ENCODE peak calls at places on chromosomes 16 and 17, in eight cellular contexts. One of them, this sample, is unnamed.

GRCh38 chr17:65163990-65164495 is 26.9 kb downstream of the RGS9 start:
- DNase-seq in stimulated activated CD4-positive, alpha-beta T cell treated with anti-CD3 and anti-CD28 coated beads, TNF-alpha, amount 100 ng/mL, for 48 hours: peak
- DNase-seq in GM12865: peak
- DNase-seq in CD8-positive, alpha-beta T cell: peak
- DNase-seq in EL: peak
- DNase-seq in iris pigment epithelial cell: peak
- DNase-seq in AG08395: peak
- DNase-seq in NCI-H748 treated with DMSO at 0.1 percent for 48 hours: no peak
- DNase-seq in this sample: peak

GRCh38 chr16:54077412-54077821 is 209.2 kb downstream of the IRX3 start:
- DNase-seq in stimulated activated CD4-positive, alpha-beta T cell treated with anti-CD3 and anti-CD28 coated beads, TNF-alpha, amount 100 ng/mL, for 48 hours: no peak
- DNase-seq in GM12865: no peak
- DNase-seq in CD8-positive, alpha-beta T cell: no peak
- DNase-seq in EL: peak
- DNase-seq in iris pigment epithelial cell: peak
- DNase-seq in AG08395: peak
- DNase-seq in NCI-H748 treated with DMSO at 0.1 percent for 48 hours: no peak
- DNase-seq in this sample: no peak

GRCh38 chr17:2366747-2367494 is 29.6 kb downstream of the SGSM2 start:
- DNase-seq in stimulated activated CD4-positive, alpha-beta T cell treated with anti-CD3 and anti-CD28 coated beads, TNF-alpha, amount 100 ng/mL, for 48 hours: no peak
- DNase-seq in GM12865: no peak
- DNase-seq in CD8-positive, alpha-beta T cell: no peak
- DNase-seq in EL: no peak
- DNase-seq in iris pigment epithelial cell: peak
- DNase-seq in AG08395: no peak
- DNase-seq in NCI-H748 treated with DMSO at 0.1 percent for 48 hours: no peak
- DNase-seq in this sample: no peak

GRCh38 chr17:77349976-77350830 is 209.4 kb downstream of the SEC14L1 start:
- DNase-seq in stimulated activated CD4-positive, alpha-beta T cell treated with anti-CD3 and anti-CD28 coated beads, TNF-alpha, amount 100 ng/mL, for 48 hours: no peak
- DNase-seq in GM12865: no peak
- DNase-seq in CD8-positive, alpha-beta T cell: no peak
- DNase-seq in EL: peak
- DNase-seq in iris pigment epithelial cell: peak
- DNase-seq in AG08395: peak
- DNase-seq in NCI-H748 treated with DMSO at 0.1 percent for 48 hours: no peak
- DNase-seq in this sample: no peak

GRCh38 chr16:75452464-75453190 is 11.9 kb downstream of the TMEM170A start:
- DNase-seq in stimulated activated CD4-positive, alpha-beta T cell treated with anti-CD3 and anti-CD28 coated beads, TNF-alpha, amount 100 ng/mL, for 48 hours: no peak
- DNase-seq in GM12865: no peak
- DNase-seq in CD8-positive, alpha-beta T cell: no peak
- DNase-seq in EL: no peak
- DNase-seq in iris pigment epithelial cell: no peak
- DNase-seq in AG08395: no peak
- DNase-seq in NCI-H748 treated with DMSO at 0.1 percent for 48 hours: no peak
- DNase-seq in this sample: no peak

GRCh38 chr16:79247386-79247785 is 353.2 kb downstream of the MAF start:
- DNase-seq in stimulated activated CD4-positive, alpha-beta T cell treated with anti-CD3 and anti-CD28 coated beads, TNF-alpha, amount 100 ng/mL, for 48 hours: no peak
- DNase-seq in GM12865: no peak
- DNase-seq in CD8-positive, alpha-beta T cell: no peak
- DNase-seq in EL: no peak
- DNase-seq in iris pigment epithelial cell: no peak
- DNase-seq in AG08395: no peak
- DNase-seq in NCI-H748 treated with DMSO at 0.1 percent for 48 hours: no peak
- DNase-seq in this sample: no peak

GRCh38 chr17:2977157-2977556 is 86.2 kb downstream of the OR1D5 start:
- DNase-seq in stimulated activated CD4-positive, alpha-beta T cell treated with anti-CD3 and anti-CD28 coated beads, TNF-alpha, amount 100 ng/mL, for 48 hours: no peak
- DNase-seq in GM12865: no peak
- DNase-seq in CD8-positive, alpha-beta T cell: no peak
- DNase-seq in EL: no peak
- DNase-seq in iris pigment epithelial cell: no peak
- DNase-seq in AG08395: no peak
- DNase-seq in NCI-H748 treated with DMSO at 0.1 percent for 48 hours: no peak
- DNase-seq in this sample: no peak

GRCh38 chr17:57508706-57509105 is 236.4 kb downstream of the CCDC182 start:
- DNase-seq in stimulated activated CD4-positive, alpha-beta T cell treated with anti-CD3 and anti-CD28 coated beads, TNF-alpha, amount 100 ng/mL, for 48 hours: no peak
- DNase-seq in GM12865: no peak
- DNase-seq in CD8-positive, alpha-beta T cell: no peak
- DNase-seq in EL: no peak
- DNase-seq in iris pigment epithelial cell: no peak
- DNase-seq in AG08395: no peak
- DNase-seq in NCI-H748 treated with DMSO at 0.1 percent for 48 hours: no peak
- DNase-seq in this sample: no peak

GRCh38 chr16:35296962-35297653 is 1837.7 kb downstream of the TP53TG3F start:
- DNase-seq in stimulated activated CD4-positive, alpha-beta T cell treated with anti-CD3 and anti-CD28 coated beads, TNF-alpha, amount 100 ng/mL, for 48 hours: no peak
- DNase-seq in GM12865: no peak
- DNase-seq in CD8-positive, alpha-beta T cell: no peak
- DNase-seq in EL: no peak
- DNase-seq in iris pigment epithelial cell: no peak
- DNase-seq in AG08395: no peak
- DNase-seq in NCI-H748 treated with DMSO at 0.1 percent for 48 hours: no peak
- DNase-seq in this sample: no peak

GRCh38 chr16:87160752-87161337 is 156.3 kb downstream of the C16orf95 start:
- DNase-seq in stimulated activated CD4-positive, alpha-beta T cell treated with anti-CD3 and anti-CD28 coated beads, TNF-alpha, amount 100 ng/mL, for 48 hours: no peak
- DNase-seq in GM12865: no peak
- DNase-seq in CD8-positive, alpha-beta T cell: no peak
- DNase-seq in EL: no peak
- DNase-seq in iris pigment epithelial cell: no peak
- DNase-seq in AG08395: no peak
- DNase-seq in NCI-H748 treated with DMSO at 0.1 percent for 48 hours: no peak
- DNase-seq in this sample: no peak

GRCh38 chr17:49564638-49565037 is 11.0 kb upstream of the NXPH3 start:
- DNase-seq in stimulated activated CD4-positive, alpha-beta T cell treated with anti-CD3 and anti-CD28 coated beads, TNF-alpha, amount 100 ng/mL, for 48 hours: no peak
- DNase-seq in GM12865: no peak
- DNase-seq in CD8-positive, alpha-beta T cell: no peak
- DNase-seq in EL: no peak
- DNase-seq in iris pigment epithelial cell: no peak
- DNase-seq in AG08395: no peak
- DNase-seq in NCI-H748 treated with DMSO at 0.1 percent for 48 hours: no peak
- DNase-seq in this sample: no peak

GRCh38 chr17:44170499-44171201 is at the start of gene ASB16:
- DNase-seq in stimulated activated CD4-positive, alpha-beta T cell treated with anti-CD3 and anti-CD28 coated beads, TNF-alpha, amount 100 ng/mL, for 48 hours: no peak
- DNase-seq in GM12865: no peak
- DNase-seq in CD8-positive, alpha-beta T cell: no peak
- DNase-seq in EL: no peak
- DNase-seq in iris pigment epithelial cell: peak
- DNase-seq in AG08395: peak
- DNase-seq in NCI-H748 treated with DMSO at 0.1 percent for 48 hours: no peak
- DNase-seq in this sample: no peak

GRCh38 chr17:60819447-60820130 is 141.9 kb downstream of the BCAS3 start:
- DNase-seq in stimulated activated CD4-positive, alpha-beta T cell treated with anti-CD3 and anti-CD28 coated beads, TNF-alpha, amount 100 ng/mL, for 48 hours: no peak
- DNase-seq in GM12865: no peak
- DNase-seq in CD8-positive, alpha-beta T cell: no peak
- DNase-seq in EL: no peak
- DNase-seq in iris pigment epithelial cell: no peak
- DNase-seq in AG08395: no peak
- DNase-seq in NCI-H748 treated with DMSO at 0.1 percent for 48 hours: no peak
- DNase-seq in this sample: no peak

GRCh38 chr16:81711609-81712329 is 67.3 kb upstream of the PLCG2 start:
- DNase-seq in stimulated activated CD4-positive, alpha-beta T cell treated with anti-CD3 and anti-CD28 coated beads, TNF-alpha, amount 100 ng/mL, for 48 hours: no peak
- DNase-seq in GM12865: no peak
- DNase-seq in CD8-positive, alpha-beta T cell: no peak
- DNase-seq in EL: peak
- DNase-seq in iris pigment epithelial cell: peak
- DNase-seq in AG08395: peak
- DNase-seq in NCI-H748 treated with DMSO at 0.1 percent for 48 hours: no peak
- DNase-seq in this sample: no peak

GRCh38 chr17:20989481-20989880 is 53.3 kb downstream of the USP22 start:
- DNase-seq in stimulated activated CD4-positive, alpha-beta T cell treated with anti-CD3 and anti-CD28 coated beads, TNF-alpha, amount 100 ng/mL, for 48 hours: no peak
- DNase-seq in GM12865: no peak
- DNase-seq in CD8-positive, alpha-beta T cell: no peak
- DNase-seq in EL: no peak
- DNase-seq in iris pigment epithelial cell: no peak
- DNase-seq in AG08395: no peak
- DNase-seq in NCI-H748 treated with DMSO at 0.1 percent for 48 hours: no peak
- DNase-seq in this sample: no peak

GRCh38 chr16:84660973-84661372 is 12.7 kb downstream of the KLHL36 start:
- DNase-seq in stimulated activated CD4-positive, alpha-beta T cell treated with anti-CD3 and anti-CD28 coated beads, TNF-alpha, amount 100 ng/mL, for 48 hours: no peak
- DNase-seq in GM12865: no peak
- DNase-seq in CD8-positive, alpha-beta T cell: no peak
- DNase-seq in EL: no peak
- DNase-seq in iris pigment epithelial cell: no peak
- DNase-seq in AG08395: peak
- DNase-seq in NCI-H748 treated with DMSO at 0.1 percent for 48 hours: no peak
- DNase-seq in this sample: no peak

GRCh38 chr16:30429678-30430427 is at the start of gene DCTPP1:
- DNase-seq in stimulated activated CD4-positive, alpha-beta T cell treated with anti-CD3 and anti-CD28 coated beads, TNF-alpha, amount 100 ng/mL, for 48 hours: peak
- DNase-seq in GM12865: peak
- DNase-seq in CD8-positive, alpha-beta T cell: peak
- DNase-seq in EL: peak
- DNase-seq in iris pigment epithelial cell: peak
- DNase-seq in AG08395: peak
- DNase-seq in NCI-H748 treated with DMSO at 0.1 percent for 48 hours: peak
- DNase-seq in this sample: peak

GRCh38 chr16:68311316-68311620 is 449 bp downstream of the PRMT7 start:
- DNase-seq in stimulated activated CD4-positive, alpha-beta T cell treated with anti-CD3 and anti-CD28 coated beads, TNF-alpha, amount 100 ng/mL, for 48 hours: no peak
- DNase-seq in GM12865: peak
- DNase-seq in CD8-positive, alpha-beta T cell: peak
- DNase-seq in EL: no peak
- DNase-seq in iris pigment epithelial cell: peak
- DNase-seq in AG08395: peak
- DNase-seq in NCI-H748 treated with DMSO at 0.1 percent for 48 hours: peak
- DNase-seq in this sample: no peak

GRCh38 chr17:47687748-47688147 is 6.2 kb upstream of the TBKBP1 start:
- DNase-seq in stimulated activated CD4-positive, alpha-beta T cell treated with anti-CD3 and anti-CD28 coated beads, TNF-alpha, amount 100 ng/mL, for 48 hours: no peak
- DNase-seq in GM12865: no peak
- DNase-seq in CD8-positive, alpha-beta T cell: no peak
- DNase-seq in EL: no peak
- DNase-seq in iris pigment epithelial cell: no peak
- DNase-seq in AG08395: no peak
- DNase-seq in NCI-H748 treated with DMSO at 0.1 percent for 48 hours: no peak
- DNase-seq in this sample: no peak

GRCh38 chr16:64317601-64318000 is 804.3 kb downstream of the CDH11 start:
- DNase-seq in stimulated activated CD4-positive, alpha-beta T cell treated with anti-CD3 and anti-CD28 coated beads, TNF-alpha, amount 100 ng/mL, for 48 hours: no peak
- DNase-seq in GM12865: no peak
- DNase-seq in CD8-positive, alpha-beta T cell: no peak
- DNase-seq in EL: no peak
- DNase-seq in iris pigment epithelial cell: no peak
- DNase-seq in AG08395: no peak
- DNase-seq in NCI-H748 treated with DMSO at 0.1 percent for 48 hours: no peak
- DNase-seq in this sample: no peak

GRCh38 chr17:47785538-47786123 is 36.0 kb downstream of the OSBPL7 start:
- DNase-seq in stimulated activated CD4-positive, alpha-beta T cell treated with anti-CD3 and anti-CD28 coated beads, TNF-alpha, amount 100 ng/mL, for 48 hours: no peak
- DNase-seq in GM12865: peak
- DNase-seq in CD8-positive, alpha-beta T cell: no peak
- DNase-seq in EL: peak
- DNase-seq in iris pigment epithelial cell: no peak
- DNase-seq in AG08395: peak
- DNase-seq in NCI-H748 treated with DMSO at 0.1 percent for 48 hours: no peak
- DNase-seq in this sample: peak

GRCh38 chr17:81020443-81020766 is 14.5 kb upstream of the BAIAP2 start:
- DNase-seq in stimulated activated CD4-positive, alpha-beta T cell treated with anti-CD3 and anti-CD28 coated beads, TNF-alpha, amount 100 ng/mL, for 48 hours: no peak
- DNase-seq in GM12865: no peak
- DNase-seq in CD8-positive, alpha-beta T cell: no peak
- DNase-seq in EL: no peak
- DNase-seq in iris pigment epithelial cell: no peak
- DNase-seq in AG08395: no peak
- DNase-seq in NCI-H748 treated with DMSO at 0.1 percent for 48 hours: no peak
- DNase-seq in this sample: no peak

GRCh38 chr16:24423332-24423731 is 116.0 kb upstream of the RBBP6 start:
- DNase-seq in stimulated activated CD4-positive, alpha-beta T cell treated with anti-CD3 and anti-CD28 coated beads, TNF-alpha, amount 100 ng/mL, for 48 hours: no peak
- DNase-seq in GM12865: no peak
- DNase-seq in CD8-positive, alpha-beta T cell: no peak
- DNase-seq in EL: no peak
- DNase-seq in iris pigment epithelial cell: no peak
- DNase-seq in AG08395: no peak
- DNase-seq in NCI-H748 treated with DMSO at 0.1 percent for 48 hours: no peak
- DNase-seq in this sample: no peak

GRCh38 chr17:8393470-8394231 is 4.0 kb downstream of the RNF222 start:
- DNase-seq in stimulated activated CD4-positive, alpha-beta T cell treated with anti-CD3 and anti-CD28 coated beads, TNF-alpha, amount 100 ng/mL, for 48 hours: no peak
- DNase-seq in GM12865: peak
- DNase-seq in CD8-positive, alpha-beta T cell: peak
- DNase-seq in EL: peak
- DNase-seq in iris pigment epithelial cell: no peak
- DNase-seq in AG08395: no peak
- DNase-seq in NCI-H748 treated with DMSO at 0.1 percent for 48 hours: no peak
- DNase-seq in this sample: no peak

GRCh38 chr16:75265911-75266701 is 14.7 kb upstream of the BCAR1 start:
- DNase-seq in stimulated activated CD4-positive, alpha-beta T cell treated with anti-CD3 and anti-CD28 coated beads, TNF-alpha, amount 100 ng/mL, for 48 hours: no peak
- DNase-seq in GM12865: peak
- DNase-seq in CD8-positive, alpha-beta T cell: no peak
- DNase-seq in EL: peak
- DNase-seq in iris pigment epithelial cell: peak
- DNase-seq in AG08395: peak
- DNase-seq in NCI-H748 treated with DMSO at 0.1 percent for 48 hours: peak
- DNase-seq in this sample: peak

GRCh38 chr17:74211141-74211928 is 2.0 kb upstream of the TTYH2 start:
- DNase-seq in stimulated activated CD4-positive, alpha-beta T cell treated with anti-CD3 and anti-CD28 coated beads, TNF-alpha, amount 100 ng/mL, for 48 hours: no peak
- DNase-seq in GM12865: peak
- DNase-seq in CD8-positive, alpha-beta T cell: no peak
- DNase-seq in EL: peak
- DNase-seq in iris pigment epithelial cell: peak
- DNase-seq in AG08395: no peak
- DNase-seq in NCI-H748 treated with DMSO at 0.1 percent for 48 hours: no peak
- DNase-seq in this sample: no peak